ENCODE peak calls at places on chromosome X, in ten cellular contexts. H is AG04450, Z is ovary, R is spleen, B is A549, X is lung, N is DND-41, S is neural progenitor cell, T is cardiac muscle cell, J is H9. K is an unnamed sample.

GRCh38 chrX:77003956-77004355 is 443.2 kb upstream of the FGF16 start:
- DNase-seq in H (no peak), Z (no peak), R (no peak), B (no peak), X (no peak), N (peak; percentile 20), S (no peak), T (no peak), J (no peak), K (no peak)

GRCh38 chrX:17656556-17656955 is 80.7 kb upstream of the SCML1 start:
- DNase-seq in H (no peak), Z (no peak), R (no peak), B (no peak), X (no peak), N (no peak), S (no peak), T (no peak), J (no peak), K (no peak)

GRCh38 chrX:136295380-136295779 is 5.4 kb upstream of the ADGRG4 start:
- DNase-seq in H (no peak), Z (no peak), R (no peak), B (no peak), X (no peak), N (no peak), S (no peak), T (no peak), J (no peak), K (no peak)

GRCh38 chrX:135112096-135112729 is 8.1 kb downstream of the ETDB start:
- DNase-seq in H (no peak), Z (no peak), R (no peak), B (peak; percentile 31), X (no peak), N (peak; percentile 43), S (peak; percentile 31), T (peak; percentile 28), J (peak; percentile 49), K (no peak)

GRCh38 chrX:130158311-130158710 is 7.3 kb downstream of the AIFM1 start:
- DNase-seq in H (no peak), Z (no peak), R (no peak), B (no peak), X (no peak), N (no peak), S (no peak), T (no peak), J (no peak), K (no peak)

GRCh38 chrX:76148753-76149152 is 24.1 kb upstream of the PBDC1 start:
- DNase-seq in H (no peak), Z (peak; percentile 51), R (peak; percentile 84), B (peak; percentile 51), X (no peak), N (peak; percentile 63), S (peak; percentile 7), T (peak; percentile 26), J (peak; percentile 26), K (peak; percentile 16)

GRCh38 chrX:14923761-14924160 is 50.5 kb downstream of the MOSPD2 start:
- DNase-seq in H (no peak), Z (no peak), R (no peak), B (no peak), X (no peak), N (no peak), S (no peak), T (no peak), J (no peak), K (no peak)

GRCh38 chrX:17613979-17614572 is 123.2 kb upstream of the SCML1 start:
- DNase-seq in H (no peak), Z (no peak), R (no peak), B (peak; percentile 18), X (peak; percentile 44), N (no peak), S (no peak), T (peak; percentile 37), J (no peak), K (no peak)

GRCh38 chrX:146264763-146265375 is 447.2 kb downstream of the SLITRK2 start:
- DNase-seq in H (no peak), Z (no peak), R (no peak), B (no peak), X (no peak), N (no peak), S (no peak), T (no peak), J (no peak), K (no peak)

GRCh38 chrX:107716816-107717700 is 58.5 kb downstream of the TSC22D3 start:
- DNase-seq in H (no peak), Z (peak; percentile 73), R (peak; percentile 95), B (peak; percentile 88), X (peak; percentile 92), N (peak; percentile 73), S (peak; percentile 69), T (peak; percentile 66), J (peak; percentile 80), K (peak; percentile 80)

GRCh38 chrX:153635788-153636668 is 11.0 kb upstream of the DUSP9 start:
- DNase-seq in H (no peak), Z (no peak), R (peak; percentile 72), B (peak; percentile 69), X (no peak), N (peak; percentile 33), S (peak; percentile 67), T (no peak), J (peak; percentile 86), K (no peak)
- TF ChIP-seq CTCF in H (peak; percentile 30), Z (no peak), R (no peak), B (peak; percentile 41), X (no peak), N (peak; percentile 50), S (peak; percentile 53), T (peak; percentile 37), J (peak; percentile 72), K (no peak)

DNA sequence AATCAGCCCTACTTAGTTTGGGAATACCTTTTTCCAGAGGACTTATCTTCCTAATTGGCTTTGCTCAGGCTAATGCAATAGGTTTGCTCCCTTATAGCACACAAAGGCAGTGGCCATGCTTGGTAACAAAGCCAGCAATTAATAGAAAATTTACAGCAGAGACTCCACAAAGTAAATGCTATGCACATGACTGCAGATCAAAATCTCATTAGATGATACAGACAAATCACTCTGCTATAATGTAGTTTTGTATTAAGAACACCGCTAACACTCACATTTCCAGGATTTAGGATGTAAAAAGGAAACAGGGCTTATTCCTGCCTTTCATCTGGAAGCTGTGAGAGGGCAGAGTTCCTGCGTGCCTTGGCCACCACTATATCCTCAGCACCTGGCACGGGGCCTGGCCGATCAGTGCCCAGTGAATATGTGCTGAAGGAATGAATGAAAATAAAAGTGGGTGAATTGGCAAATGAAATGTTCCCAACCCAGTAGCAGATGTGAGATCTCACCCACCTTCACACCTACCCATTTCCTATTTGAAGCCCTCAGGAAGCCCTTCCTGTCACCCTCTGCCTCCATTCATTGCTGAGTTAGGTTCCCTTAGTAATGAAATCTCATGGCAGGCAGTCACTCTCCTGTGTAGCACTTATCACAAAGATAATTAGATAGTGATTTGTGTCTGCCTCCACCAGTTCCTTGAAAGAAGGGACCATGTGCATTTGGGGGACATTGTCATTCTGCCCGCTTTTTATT is 5.1 kb downstream of the SEPTIN6 start:
- DNase-seq in H (no peak), Z (no peak), R (no peak), B (no peak), X (no peak), N (peak; percentile 47), S (no peak), T (no peak), J (no peak), K (no peak)
- H3K27ac ChIP-seq in H (no peak overlapping the region), Z (no peak overlapping the region), R (peak overlapping the region; percentile 98), B (no peak overlapping the region), X (no peak overlapping the region), N (peak overlapping the region; percentile 90), S (no peak overlapping the region), T (no peak overlapping the region), J (no peak overlapping the region), K (no peak overlapping the region)

DNA sequence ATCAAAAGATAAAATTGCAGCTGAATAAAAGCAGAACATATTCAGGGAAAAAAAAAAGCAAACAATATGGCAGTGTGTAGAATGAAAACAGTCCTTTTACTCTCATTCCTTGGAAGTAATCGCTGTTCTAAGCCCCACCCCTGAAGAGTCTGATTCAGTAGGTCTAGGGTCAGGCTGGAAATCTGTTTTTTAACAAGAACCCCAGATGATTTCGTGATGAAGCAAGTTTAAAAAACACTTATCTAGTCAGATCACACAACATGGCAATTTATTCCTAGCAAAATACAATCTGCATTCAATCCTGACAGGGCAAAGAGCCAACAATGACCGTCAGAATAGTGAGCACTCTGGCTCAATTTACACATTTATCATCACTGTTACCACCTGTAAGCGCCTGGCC is 16.1 kb downstream of the FAM120C start:
- DNase-seq in H (no peak), Z (no peak), R (no peak), B (no peak), X (no peak), N (no peak), S (no peak), T (no peak), J (no peak), K (no peak)
- TF ChIP-seq CTCF in H (no peak), Z (no peak), R (no peak), B (no peak), X (no peak), N (no peak), S (no peak), T (no peak), J (no peak), K (no peak)

GRCh38 chrX:2503591-2504500 is 3.1 kb upstream of the DHRSX start:
- DNase-seq in H (no peak), Z (no peak), R (peak; percentile 54), B (no peak), X (no peak), N (no peak), S (no peak), T (no peak), J (no peak), K (no peak)
- H3K27ac ChIP-seq in H (no peak overlapping the region), Z (no peak overlapping the region), R (no peak overlapping the region), B (peak overlapping the region; percentile 37), X (no peak overlapping the region), N (no peak overlapping the region), S (no peak overlapping the region), T (no peak overlapping the region), J (no peak overlapping the region), K (no peak overlapping the region)

DNA sequence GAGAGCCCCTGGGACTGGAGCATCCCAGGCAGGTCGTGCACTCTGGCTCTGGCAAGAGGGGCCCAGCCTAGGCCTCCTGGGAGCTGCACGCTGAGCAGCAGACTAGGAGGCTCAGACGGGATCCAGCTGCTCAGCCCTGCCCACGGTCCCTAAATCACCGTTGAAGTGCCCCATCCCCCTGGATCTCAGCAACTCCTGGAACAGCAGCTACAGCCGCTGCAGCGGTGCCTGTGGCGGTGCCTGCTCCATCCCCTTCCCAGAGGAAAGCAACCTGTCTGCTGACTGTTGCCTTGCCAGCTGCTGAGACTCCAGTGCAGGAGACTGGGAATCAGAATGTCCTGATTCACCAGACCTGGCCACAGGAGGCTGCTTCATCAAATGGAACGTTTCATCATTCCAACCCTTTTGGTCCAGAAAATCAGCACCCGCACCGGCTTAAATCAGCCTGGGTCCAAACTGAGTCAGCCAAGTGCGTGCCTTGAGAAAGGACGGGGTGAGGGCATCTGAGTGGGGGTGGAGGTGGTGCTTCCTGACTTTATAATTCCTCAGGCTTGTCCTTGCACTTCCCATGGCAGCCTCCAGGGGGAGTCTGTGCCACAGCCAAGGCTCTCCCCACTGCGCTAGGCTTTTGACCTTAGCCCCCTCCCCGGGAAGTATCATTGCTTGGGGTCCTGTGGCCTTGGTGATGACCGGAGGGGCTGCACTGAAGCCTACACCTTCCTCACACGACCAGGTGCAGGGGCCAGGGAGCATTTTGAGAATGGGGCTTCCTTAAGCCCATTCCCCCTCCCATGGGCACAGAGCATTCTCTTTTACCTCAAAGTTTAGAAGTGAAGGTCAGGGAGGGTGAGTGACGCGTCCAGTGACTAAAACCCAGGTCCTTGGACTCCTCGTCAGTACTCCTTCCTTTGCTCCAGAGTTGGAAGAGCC is 6.5 kb downstream of the ZNF185 start:
- DNase-seq in H (no peak), Z (no peak), R (peak; percentile 77), B (peak; percentile 44), X (no peak), N (peak; percentile 59), S (peak; percentile 49), T (peak; percentile 52), J (peak; percentile 70), K (peak; percentile 14)
- TF ChIP-seq CTCF in H (peak; percentile 73), Z (no peak), R (peak; percentile 48), B (peak; percentile 51), X (peak; percentile 34), N (peak; percentile 74), S (peak; percentile 65), T (peak; percentile 80), J (peak; percentile 73), K (peak; percentile 74)

K was measured in pancreas.